ENCODE peak calls at places on chromosomes 2 and 18, in six cellular contexts. S is H54; K is foreskin fibroblast; J is memory B cell; D is activated effector memory CD4-positive, alpha-beta T cell treated with anti-CD3 and anti-CD28 coated beads, Interleukin-2, amount 50 U/mL, for 16 hours; U is NCI-H1092 treated with DMSO at 0.1 percent for 48 hours. T is an unnamed sample.

GRCh38 chr18:27887711-27888495 is 289.0 kb downstream of the CDH2 start:
- DNase-seq in S (no peak), K (no peak), J (no peak), D (no peak), U (no peak), T (no peak)

GRCh38 chr18:45386256-45386655 is 229.0 kb upstream of the SLC14A2 start:
- DNase-seq in S (no peak), K (peak), J (no peak), D (no peak), U (peak), T (no peak)

GRCh38 chr2:224271854-224272620 is 129.9 kb downstream of the FAM124B start:
- DNase-seq in S (no peak), K (peak), J (no peak), D (no peak), U (no peak), T (no peak)

GRCh38 chr2:42051168-42052125 is 3.6 kb downstream of the PKDCC start:
- DNase-seq in S (no peak), K (no peak), J (no peak), D (no peak), U (no peak), T (no peak)

GRCh38 chr18:26579941-26580618 is 31.7 kb upstream of the KCTD1 start:
- DNase-seq in S (no peak), K (peak), J (no peak), D (no peak), U (no peak), T (no peak)

GRCh38 chr2:38600242-38600891 is 2.4 kb downstream of the HNRNPLL start:
- DNase-seq in S (no peak), K (peak), J (no peak), D (peak), U (no peak), T (no peak)

GRCh38 chr2:172242968-172243367 is 140.3 kb upstream of the DLX2 start:
- DNase-seq in S (no peak), K (peak), J (no peak), D (no peak), U (no peak), T (no peak)

GRCh38 chr18:22932885-22933205 is 283 bp upstream of the RBBP8 start:
- DNase-seq in S (peak), K (no peak), J (no peak), D (no peak), U (no peak), T (no peak)

GRCh38 chr2:58133395-58133794 is 86.8 kb downstream of the VRK2 start:
- DNase-seq in S (no peak), K (peak), J (no peak), D (no peak), U (no peak), T (no peak)

GRCh38 chr2:191169456-191170300 is 18.9 kb upstream of the STAT4 start:
- DNase-seq in S (no peak), K (no peak), J (no peak), D (no peak), U (no peak), T (no peak)

GRCh38 chr2:217893440-217893839 is 109.4 kb downstream of the TNS1 start:
- DNase-seq in S (no peak), K (no peak), J (no peak), D (no peak), U (no peak), T (no peak)

GRCh38 chr18:24976502-24976901 is 375.5 kb downstream of the ZNF521 start:
- DNase-seq in S (no peak), K (peak), J (no peak), D (no peak), U (no peak), T (no peak)

GRCh38 chr2:150369862-150370261 is 117.6 kb downstream of the RND3 start:
- DNase-seq in S (no peak), K (no peak), J (no peak), D (no peak), U (no peak), T (no peak)

GRCh38 chr2:26914963-26915310 is 55.5 kb upstream of the MAPRE3 start:
- DNase-seq in S (no peak), K (no peak), J (no peak), D (no peak), U (no peak), T (no peak)

GRCh38 chr18:58387716-58388115 is 241.2 kb downstream of the ALPK2 start:
- DNase-seq in S (no peak), K (no peak), J (no peak), D (no peak), U (no peak), T (no peak)

GRCh38 chr2:144572977-144573376 is 53.1 kb upstream of the ZEB2 start:
- DNase-seq in S (no peak), K (no peak), J (no peak), D (no peak), U (no peak), T (no peak)

GRCh38 chr18:41128545-41128944 is 826.5 kb upstream of the PIK3C3 start:
- DNase-seq in S (no peak), K (peak), J (no peak), D (no peak), U (no peak), T (no peak)

GRCh38 chr2:79569048-79569447 is 56.2 kb downstream of the CTNNA2 start:
- DNase-seq in S (no peak), K (no peak), J (no peak), D (no peak), U (no peak), T (no peak)

GRCh38 chr2:162123806-162124758 is 28.0 kb downstream of the GCG start:
- DNase-seq in S (no peak), K (peak), J (no peak), D (no peak), U (peak), T (no peak)

GRCh38 chr18:58850784-58851469 is 13.8 kb upstream of the ZNF532 start:
- DNase-seq in S (no peak), K (no peak), J (no peak), D (no peak), U (no peak), T (no peak)

GRCh38 chr2:73925033-73925704 is 1.5 kb upstream of the DGUOK start:
- DNase-seq in S (no peak), K (no peak), J (no peak), D (no peak), U (no peak), T (no peak)

GRCh38 chr18:76351961-76352581 is 143.0 kb downstream of the ZNF516 start:
- DNase-seq in S (no peak), K (peak), J (no peak), D (no peak), U (peak), T (no peak)

GRCh38 chr2:46023165-46023854 is 273.9 kb upstream of the EPAS1 start:
- DNase-seq in S (no peak), K (no peak), J (no peak), D (no peak), U (no peak), T (no peak)

GRCh38 chr2:220959391-220959802 is 612.7 kb downstream of the EPHA4 start:
- DNase-seq in S (no peak), K (no peak), J (no peak), D (no peak), U (peak), T (no peak)

GRCh38 chr18:24530630-24531111 is 70.2 kb downstream of the HRH4 start:
- DNase-seq in S (no peak), K (peak), J (no peak), D (no peak), U (no peak), T (no peak)

GRCh38 chr2:165369131-165369935 is 100.2 kb upstream of the CSRNP3 start:
- DNase-seq in S (no peak), K (no peak), J (no peak), D (no peak), U (no peak), T (no peak)

GRCh38 chr2:7634370-7634769 is 717.2 kb downstream of the RNF144A start:
- DNase-seq in S (no peak), K (no peak), J (no peak), D (no peak), U (peak), T (no peak)

GRCh38 chr2:32699151-32699550 is 71.3 kb downstream of the TTC27 start:
- DNase-seq in S (no peak), K (no peak), J (no peak), D (no peak), U (no peak), T (no peak)

GRCh38 chr18:13003466-13003896 is 12.3 kb downstream of the CEP192 start:
- DNase-seq in S (peak), K (peak), J (no peak), D (no peak), U (no peak), T (no peak)

GRCh38 chr2:188345020-188345419 is 53.3 kb downstream of the GULP1 start:
- DNase-seq in S (no peak), K (no peak), J (no peak), D (no peak), U (no peak), T (no peak)

GRCh38 chr2:178193823-178194599 is at the start of gene OSBPL6:
- DNase-seq in S (peak), K (peak), J (peak), D (peak), U (peak), T (peak)

GRCh38 chr2:96549967-96550786 is 13.6 kb downstream of the ARID5A start:
- DNase-seq in S (no peak), K (no peak), J (no peak), D (peak), U (no peak), T (no peak)

GRCh38 chr2:117980783-117981676 is 32.8 kb downstream of the CCDC93 start:
- DNase-seq in S (peak), K (peak), J (no peak), D (no peak), U (no peak), T (no peak)

GRCh38 chr2:19652811-19653210 is 249.0 kb downstream of the TTC32 start:
- DNase-seq in S (no peak), K (peak), J (no peak), D (no peak), U (no peak), T (no peak)

GRCh38 chr2:43218550-43219382 is 7.6 kb downstream of the ZFP36L2 start:
- DNase-seq in S (no peak), K (peak), J (peak), D (peak), U (no peak), T (peak)

GRCh38 chr2:175476950-175477349 is 295.4 kb upstream of the ATP5MC3 start:
- DNase-seq in S (no peak), K (no peak), J (no peak), D (no peak), U (no peak), T (no peak)

GRCh38 chr2:71882949-71883472 is 264.7 kb downstream of the CYP26B1 start:
- DNase-seq in S (peak), K (peak), J (no peak), D (peak), U (no peak), T (no peak)

GRCh38 chr2:156242874-156243273 is 89.6 kb downstream of the NR4A2 start:
- DNase-seq in S (no peak), K (no peak), J (no peak), D (no peak), U (no peak), T (no peak)

T was measured in T follicular helper cell.